ENCODE peak calls at places on chromosomes 4 and X, in nine cellular contexts. P is WTC11; Q is LHCN-M2; Z is activated CD8-positive, alpha-beta T cell treated with anti-CD3 and anti-CD28 coated beads, Interleukin-2, amount 10 ng/mL, durations not matched to agents 7 days and 5 days; K is heart left ventricle; E is A549; A is AG04449; O is amygdala; U is H7. S is an unnamed sample.

GRCh38 chrX:47664737-47665136 is 5.8 kb upstream of the UXT start:
- DNase-seq in P (no peak), Q (no peak), Z (no peak), K (no peak), E (no peak), A (no peak), O (no peak), U (no peak), S (no peak)

GRCh38 chr4:134645778-134646177 is 444.2 kb upstream of the PABPC4L start:
- DNase-seq in P (no peak), Q (no peak), Z (no peak), K (no peak), E (no peak), A (no peak), O (no peak), U (no peak), S (no peak)

GRCh38 chr4:244471-244870 is 60.8 kb downstream of the ZNF732 start:
- DNase-seq in P (peak; percentile 59), Q (peak; percentile 9), Z (peak; percentile 65), K (no peak), E (peak; percentile 38), A (no peak), O (no peak), U (peak; percentile 15), S (no peak)

GRCh38 chr4:156188596-156188995 is 234.9 kb upstream of the CTSO start:
- DNase-seq in P (no peak), Q (peak; percentile 45), Z (no peak), K (no peak), E (no peak), A (no peak), O (no peak), U (no peak), S (no peak)

GRCh38 chr4:176547005-176547404 is 227.2 kb downstream of the SPCS3 start:
- DNase-seq in P (no peak), Q (peak; percentile 94), Z (no peak), K (no peak), E (no peak), A (no peak), O (no peak), U (no peak), S (no peak)

GRCh38 chrX:44945736-44946135 is 72.7 kb downstream of the KDM6A start:
- DNase-seq in P (no peak), Q (no peak), Z (no peak), K (no peak), E (no peak), A (no peak), O (no peak), U (no peak), S (no peak)

GRCh38 chr4:5460106-5460801 is 248.1 kb downstream of the EVC2 start:
- DNase-seq in P (peak; percentile 66), Q (peak; percentile 11), Z (no peak), K (peak; percentile 30), E (peak; percentile 43), A (no peak), O (no peak), U (peak; percentile 84), S (peak; percentile 39)

GRCh38 chr4:42655921-42656735 is 777 bp downstream of the ATP8A1 start:
- DNase-seq in P (peak; percentile 40), Q (no peak), Z (peak; percentile 69), K (peak; percentile 36), E (no peak), A (no peak), O (peak; percentile 48), U (peak; percentile 49), S (peak; percentile 17)

GRCh38 chr4:77994194-77994721 is 62.9 kb upstream of the FRAS1 start:
- DNase-seq in P (peak; percentile 56), Q (peak; percentile 75), Z (peak; percentile 25), K (no peak), E (peak; percentile 57), A (peak; percentile 36), O (no peak), U (peak; percentile 73), S (peak; percentile 37)

GRCh38 chrX:119004920-119005524 is 30.6 kb downstream of the LONRF3 start:
- DNase-seq in P (peak; percentile 63), Q (peak; percentile 4), Z (peak; percentile 51), K (peak; percentile 39), E (peak; percentile 48), A (no peak), O (peak; percentile 7), U (peak; percentile 74), S (peak; percentile 50)